ENCODE peak calls at places on chromosomes 11 and 22, in four cellular contexts. O is hippocampal formation; L is lower lobe of right lung; W is stimulated activated CD4-positive, alpha-beta T cell treated with anti-CD3 and anti-CD28 coated beads, Interleukin-4, amount 100 ng/mL, for 48 hours. C is an unnamed sample.

GRCh38 chr22:37559901-37560681 is at the start of gene CDC42EP1:
- DNase-seq in W (no peak), L (peak; percentile 73), O (peak; percentile 68), C (no peak)

GRCh38 chr11:34098813-34099212 is 6.6 kb upstream of the NAT10 start:
- DNase-seq in L (no peak), W (no peak), O (no peak), C (no peak)

GRCh38 chr22:19879248-19879575 is 24.5 kb upstream of the GNB1L start:
- DNase-seq in O (no peak), W (no peak), L (peak; percentile 44), C (no peak)

GRCh38 chr11:120354068-120354467 is 17.9 kb downstream of the ARHGEF12 start:
- DNase-seq in O (no peak), L (no peak), W (no peak), C (no peak)

GRCh38 chr11:104609297-104609696 is 289.0 kb downstream of the CASP12 start:
- DNase-seq in O (peak; percentile 26), L (no peak), W (peak; percentile 5), C (no peak)

GRCh38 chr11:104997288-104997687 is 25.7 kb downstream of the CASP5 start:
- DNase-seq in W (no peak), L (no peak), O (no peak), C (no peak)

GRCh38 chr11:77211040-77211451 is 83.0 kb downstream of the MYO7A start:
- DNase-seq in O (no peak), W (no peak), L (no peak), C (no peak)

GRCh38 chr22:22386602-22387385 is 121.7 kb downstream of the ZNF280B start:
- DNase-seq in O (no peak), W (no peak), L (no peak), C (no peak)

GRCh38 chr11:114796954-114797721 is 118.8 kb downstream of the NXPE2 start:
- DNase-seq in O (no peak), W (no peak), L (no peak), C (no peak)

GRCh38 chr22:19578180-19579004 is 54.2 kb upstream of the CLDN5 start:
- DNase-seq in W (no peak), L (no peak), O (no peak), C (no peak)

GRCh38 chr11:114040706-114041211 is 18.8 kb upstream of the ZBTB16 start:
- DNase-seq in W (no peak), L (no peak), O (no peak), C (no peak)

GRCh38 chr22:45638834-45639746 is 32.5 kb upstream of the ATXN10 start:
- DNase-seq in W (no peak), L (peak; percentile 75), O (no peak), C (peak; percentile 53)

GRCh38 chr11:12531020-12531419 is 143.2 kb upstream of the TEAD1 start:
- DNase-seq in W (no peak), L (no peak), O (no peak), C (no peak)

GRCh38 chr11:9228086-9228485 is 37.1 kb downstream of the DENND5A start:
- DNase-seq in L (no peak), W (no peak), O (no peak), C (no peak)

GRCh38 chr11:134573857-134574256 is 161.8 kb upstream of the B3GAT1 start:
- DNase-seq in L (no peak), O (no peak), W (no peak), C (no peak)

GRCh38 chr11:93169950-93170561 is 27.7 kb downstream of the SLC36A4 start:
- DNase-seq in O (no peak), L (no peak), W (no peak), C (no peak)

GRCh38 chr11:44226472-44226871 is 83.5 kb downstream of the ALX4 start:
- DNase-seq in L (no peak), W (no peak), O (no peak), C (no peak)

GRCh38 chr11:72493426-72494108 is 59.2 kb upstream of the CLPB start:
- DNase-seq in O (no peak), W (no peak), L (no peak), C (no peak)

GRCh38 chr11:83006877-83007330 is 64.8 kb downstream of the RAB30 start:
- DNase-seq in W (no peak), O (no peak), L (no peak), C (no peak)

GRCh38 chr11:34492806-34493414 is 20.7 kb downstream of the ELF5 start:
- DNase-seq in W (peak; percentile 34), L (peak; percentile 68), O (peak; percentile 43), C (peak; percentile 22)

GRCh38 chr11:69361048-69361447 is 67.1 kb downstream of the MYEOV start:
- DNase-seq in O (no peak), W (no peak), L (peak; percentile 22), C (no peak)

GRCh38 chr22:18050065-18050464 is 25.7 kb upstream of the MICAL3 start:
- DNase-seq in L (no peak), W (no peak), O (no peak), C (no peak)

GRCh38 chr11:119590651-119591308 is 138.2 kb downstream of the NECTIN1 start:
- DNase-seq in L (no peak), W (no peak), O (no peak), C (no peak)

GRCh38 chr11:120079750-120080610 is 57.9 kb downstream of the TRIM29 start:
- DNase-seq in L (no peak), O (no peak), W (peak; percentile 2), C (no peak)

GRCh38 chr11:7965386-7965785 is at the start of gene NLRP10:
- DNase-seq in O (no peak), L (no peak), W (no peak), C (no peak)

C was measured in NCI-H187 treated with DMSO at 0.1 percent for 48 hours.